ENCODE peak calls at places on chromosomes 6 and 20, in five cellular contexts. J is HCT116, I is endothelial cell of umbilical vein, B is uterus, P is cardiac muscle cell. Z is an unnamed sample.

GRCh38 chr6:34867484-34867883 is 20.4 kb downstream of the TAF11 start:
- DNase-seq in I (no peak), J (no peak), P (peak; percentile 11), B (no peak), Z (no peak)

GRCh38 chr20:51579137-51579536 is 36.6 kb upstream of the NFATC2 start:
- DNase-seq in B (no peak), P (peak; percentile 46), I (no peak), J (no peak), Z (no peak)

GRCh38 chr20:19096847-19097246 is 115.6 kb upstream of the SLC24A3 start:
- DNase-seq in B (no peak), P (no peak), I (no peak), J (no peak), Z (no peak)

GRCh38 chr6:5082487-5083306 is 2.4 kb upstream of the PPP1R3G start:
- DNase-seq in J (peak; percentile 10), I (no peak), P (peak; percentile 61), B (peak; percentile 23), Z (no peak)

GRCh38 chr20:56634735-56635422 is 5.8 kb downstream of the TFAP2C start:
- DNase-seq in I (no peak), B (no peak), J (no peak), P (no peak), Z (no peak)

GRCh38 chr6:18280084-18280483 is 15.8 kb upstream of the DEK start:
- DNase-seq in B (no peak), P (no peak), J (no peak), I (no peak), Z (no peak)

GRCh38 chr6:6682225-6682624 is 93.7 kb downstream of the LY86 start:
- DNase-seq in I (no peak), P (no peak), B (no peak), J (no peak), Z (no peak)

GRCh38 chr20:8399963-8400362 is 267.9 kb downstream of the PLCB1 start:
- DNase-seq in J (no peak), B (no peak), I (no peak), P (no peak), Z (no peak)

GRCh38 chr6:31128093-31128676 is 7.9 kb upstream of the CDSN start:
- DNase-seq in P (peak; percentile 48), J (no peak), B (peak; percentile 67), I (peak; percentile 47), Z (peak; percentile 68)

GRCh38 chr6:46323312-46323965 is 152.7 kb upstream of the ENPP5 start:
- DNase-seq in J (no peak), B (peak; percentile 20), P (peak; percentile 82), I (no peak), Z (no peak)

GRCh38 chr6:125966569-125966968 is 10.0 kb downstream of the HINT3 start:
- DNase-seq in B (no peak), J (no peak), I (no peak), P (no peak), Z (no peak)

GRCh38 chr6:167701010-167701409 is 125.7 kb upstream of the AFDN start:
- DNase-seq in B (no peak), I (no peak), J (no peak), P (no peak), Z (no peak)

GRCh38 chr6:134372603-134373281 is 54.8 kb upstream of the SGK1 start:
- DNase-seq in I (no peak), P (peak; percentile 83), B (no peak), J (no peak), Z (no peak)

GRCh38 chr6:112801681-112802080 is 454.6 kb downstream of the RFPL4B start:
- DNase-seq in P (no peak), J (no peak), B (no peak), I (no peak), Z (no peak)

GRCh38 chr6:105452924-105453756 is 50.3 kb upstream of the PREP start:
- DNase-seq in P (no peak), I (peak; percentile 6), J (no peak), B (no peak), Z (peak; percentile 7)

DNA sequence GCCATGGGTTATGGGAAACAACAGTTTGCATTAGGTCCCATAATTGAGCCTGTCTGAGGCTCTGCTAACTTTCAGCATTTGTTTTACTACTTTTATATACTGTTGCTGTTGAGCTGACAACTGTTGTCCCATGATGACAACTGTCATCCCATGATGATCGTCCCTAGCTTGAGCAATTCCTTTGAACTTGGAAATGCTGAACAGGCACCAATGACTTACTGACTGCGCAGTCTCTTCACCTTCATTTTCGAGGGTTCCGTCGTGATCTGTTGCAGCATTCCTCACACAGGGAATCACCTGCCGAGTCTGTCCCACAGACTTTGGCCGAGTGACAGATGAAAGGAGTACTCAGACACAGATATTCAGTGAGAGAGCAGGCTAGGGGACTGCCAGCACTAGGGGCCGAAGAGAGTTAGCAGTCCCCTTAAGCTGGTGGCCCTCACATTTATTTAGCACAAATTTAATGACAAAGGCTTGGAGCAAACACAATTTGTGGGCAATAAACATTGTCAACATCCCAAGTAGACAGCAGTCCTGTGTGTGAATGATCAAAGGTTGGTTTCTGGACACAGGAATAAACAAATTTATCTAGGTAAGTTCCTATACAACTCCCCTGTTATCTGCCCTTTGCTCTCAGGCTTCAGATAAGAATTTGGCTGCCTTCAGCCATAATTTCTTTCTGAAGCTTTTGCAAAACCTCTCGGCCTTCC is 10.0 kb upstream of the TBC1D20 start:
- DNase-seq in J (no peak), I (no peak), P (no peak), B (no peak), Z (no peak)
- H3K9me3 ChIP-seq in J (no peaks in the 10 kb centered on the region), I (no peaks in the 10 kb centered on the region), P (no peaks in the 10 kb centered on the region), B (no peaks in the 10 kb centered on the region), Z (peaks cover 3% of the 10 kb centered on the region)

GRCh38 chr6:73050706-73051105 is 174.6 kb downstream of the KHDC1L start:
- DNase-seq in B (no peak), J (no peak), I (no peak), P (no peak), Z (no peak)
- H3K27ac ChIP-seq in B (no peak overlapping the region), J (no peak overlapping the region), I (no peak overlapping the region), P (no peak overlapping the region), Z (no peak overlapping the region)

DNA sequence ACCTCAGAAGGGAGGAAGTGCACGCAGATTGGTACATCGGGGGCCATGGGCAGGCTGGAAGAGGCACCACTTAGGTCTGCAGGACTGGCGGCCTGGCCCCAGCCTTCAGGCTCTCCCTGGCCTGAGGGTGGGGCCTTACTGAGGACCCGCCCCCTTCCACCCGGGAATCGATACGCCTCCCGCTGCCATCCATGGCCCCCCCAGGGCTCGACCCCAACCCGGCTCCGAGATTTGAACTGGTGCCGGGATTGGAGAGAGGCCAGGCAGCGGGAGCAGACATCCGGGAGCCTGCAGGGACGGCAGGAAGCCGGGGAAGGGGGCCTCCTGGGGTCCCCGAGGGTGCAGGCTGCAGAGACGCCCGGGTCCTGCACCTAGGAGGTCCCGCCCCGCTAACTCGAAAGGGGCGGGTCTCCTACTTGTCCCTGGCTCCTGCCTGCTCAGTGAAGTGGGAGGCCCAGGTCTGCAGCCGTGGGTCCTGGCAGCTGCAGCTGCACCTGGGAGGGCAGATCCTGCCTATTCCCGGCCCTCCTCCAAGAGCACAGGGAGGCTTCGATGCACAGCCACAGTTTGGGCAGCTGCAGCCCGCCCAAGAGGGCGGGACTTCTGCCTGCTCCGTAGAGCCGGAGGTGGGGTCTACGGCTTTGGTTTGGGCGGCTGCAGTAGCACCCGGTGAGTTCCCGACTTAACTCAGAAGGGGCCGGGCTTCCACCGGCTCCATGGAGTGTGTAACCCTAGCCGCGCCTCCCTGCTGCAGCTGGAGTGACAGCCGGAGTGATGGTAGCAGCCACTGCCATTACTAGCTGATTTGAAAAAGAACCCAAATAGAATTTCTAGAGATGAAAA is 35.2 kb upstream of the TBC1D22B start:
- DNase-seq in P (peak; percentile 93), J (peak; percentile 89), B (peak; percentile 71), I (peak; percentile 86), Z (peak; percentile 41)
- TF ChIP-seq CTCF in P (no peak), J (no peak), B (no peak), I (no peak), Z (no peak)

GRCh38 chr20:33790571-33790970 is 20.6 kb upstream of the CHMP4B start:
- DNase-seq in I (no peak), P (no peak), J (no peak), B (no peak), Z (no peak)

GRCh38 chr20:33791021-33791420 is 20.1 kb upstream of the CHMP4B start:
- DNase-seq in P (no peak), I (no peak), J (no peak), B (no peak), Z (no peak)

GRCh38 chr20:33791959-33792597 is 19.1 kb upstream of the CHMP4B start:
- DNase-seq in J (no peak), P (peak; percentile 59), B (peak; percentile 35), I (peak; percentile 61), Z (peak; percentile 39)

GRCh38 chr20:33789858-33790182 is 21.3 kb upstream of the CHMP4B start:
- DNase-seq in B (no peak), I (no peak), P (no peak), J (no peak), Z (no peak)

DNA sequence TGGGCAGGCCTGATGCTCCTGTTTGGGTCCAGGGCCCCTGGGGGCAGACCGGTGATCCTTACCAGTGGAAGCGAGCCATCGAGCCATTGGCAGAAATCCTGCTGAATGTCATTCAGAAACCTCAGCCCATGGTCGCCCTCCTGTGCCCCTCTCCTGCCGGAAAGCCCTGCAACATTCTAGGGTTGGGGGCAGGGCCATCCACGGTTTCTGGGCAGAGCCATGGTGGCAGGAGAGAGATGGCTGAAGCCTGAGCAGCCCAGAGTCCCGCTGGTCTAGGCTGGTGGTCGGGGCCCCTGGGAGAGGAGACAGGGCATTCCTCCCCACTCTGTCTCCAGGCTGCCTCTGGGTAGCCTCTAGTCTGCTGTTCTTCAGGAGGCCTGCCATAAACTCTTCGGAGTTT is 19.6 kb upstream of the CHMP4B start:
- DNase-seq in I (no peak), J (no peak), P (no peak), B (no peak), Z (no peak)
- H3K9me3 ChIP-seq in I (no peaks in the 10 kb centered on the region), J (no peaks in the 10 kb centered on the region), P (no peaks in the 10 kb centered on the region), B (no peaks in the 10 kb centered on the region), Z (no peaks in the 10 kb centered on the region)

DNA sequence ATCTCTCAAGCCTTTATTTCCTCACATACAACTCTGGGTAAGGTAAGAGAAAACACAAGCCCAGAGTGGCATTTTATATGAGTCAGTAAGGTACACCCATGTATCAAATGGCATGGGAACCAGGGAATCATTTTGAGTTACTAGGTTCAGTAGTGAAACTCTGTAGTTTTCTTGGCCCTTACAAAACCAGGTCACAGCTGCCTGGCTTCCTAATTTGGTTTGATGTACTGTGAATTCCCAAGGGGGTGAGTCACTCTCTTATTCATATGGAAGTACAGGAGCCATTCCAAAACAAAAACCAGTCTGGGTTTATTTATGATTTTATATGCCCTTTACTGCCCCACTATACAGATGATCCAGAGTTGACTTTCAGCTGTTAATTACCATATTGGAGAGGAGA is 70.7 kb downstream of the PDE7B start:
- DNase-seq in J (peak; percentile 29), P (peak; percentile 95), B (peak; percentile 73), I (peak; percentile 90), Z (no peak)
- H3K27ac ChIP-seq in J (no peak overlapping the region), P (no peak overlapping the region), B (peak overlapping the region; percentile 68), I (peak overlapping the region; percentile 76), Z (no peak overlapping the region)

GRCh38 chr6:156752666-156753301 is 24.4 kb upstream of the ARID1B start:
- DNase-seq in J (no peak), P (no peak), B (no peak), I (no peak), Z (no peak)
- TF ChIP-seq CTCF in J (peak; percentile 52), P (peak; percentile 19), B (no peak), I (peak; percentile 5), Z (no peak)